ENCODE peak calls at places on chromosomes 13 and 19, in six cellular contexts. S is AG10803; G is Kasumi-1; O is AG09309; U is stimulated activated CD4-positive, alpha-beta T cell treated with anti-CD3 and anti-CD28 coated beads, Interleukin-2, amount 100 ng/mL, for 48 hours; L is amniotic epithelial cell. Y is an unnamed sample.

GRCh38 chr19:39335168-39335567 is 675 bp downstream of the GMFG start:
- DNase-seq in S (no peak), G (peak; percentile 50), O (no peak), U (no peak), L (no peak), Y (no peak)

GRCh38 chr13:46648166-46648607 is 95.2 kb downstream of the LRCH1 start:
- DNase-seq in S (peak; percentile 55), G (peak; percentile 20), O (no peak), U (no peak), L (peak; percentile 89), Y (peak; percentile 58)

GRCh38 chr19:1251233-1251502 is 2.8 kb downstream of the MIDN start:
- DNase-seq in S (peak; percentile 78), G (peak; percentile 84), O (no peak), U (peak; percentile 52), L (peak; percentile 74), Y (no peak)

GRCh38 chr13:63542704-63543215 is 2127.1 kb upstream of the PCDH20 start:
- DNase-seq in S (no peak), G (no peak), O (no peak), U (no peak), L (no peak), Y (no peak)

GRCh38 chr19:32909257-32909656 is 39.7 kb upstream of the SLC7A9 start:
- DNase-seq in S (no peak), G (no peak), O (no peak), U (no peak), L (peak; percentile 64), Y (no peak)

GRCh38 chr13:108176685-108177274 is 38.6 kb downstream of the LIG4 start:
- DNase-seq in S (no peak), G (peak; percentile 4), O (no peak), U (peak; percentile 45), L (peak; percentile 23), Y (peak; percentile 10)

GRCh38 chr13:75861786-75862185 is 225.7 kb downstream of the LMO7 start:
- DNase-seq in S (no peak), G (no peak), O (no peak), U (no peak), L (no peak), Y (no peak)

GRCh38 chr19:56221851-56222250 is 19.8 kb downstream of the ZSCAN5C start:
- DNase-seq in S (no peak), G (no peak), O (no peak), U (no peak), L (no peak), Y (no peak)

GRCh38 chr19:4378886-4379285 is 21.5 kb downstream of the SH3GL1 start:
- DNase-seq in S (no peak), G (no peak), O (no peak), U (no peak), L (no peak), Y (no peak)

GRCh38 chr19:364496-365287 is 20.1 kb upstream of the MIER2 start:
- DNase-seq in S (no peak), G (no peak), O (no peak), U (no peak), L (no peak), Y (no peak)

GRCh38 chr19:2034729-2035589 is 16.1 kb downstream of the MKNK2 start:
- DNase-seq in S (no peak), G (peak; percentile 5), O (no peak), U (peak; percentile 62), L (peak; percentile 40), Y (no peak)

GRCh38 chr19:4580961-4581380 is 21.5 kb upstream of the SEMA6B start:
- DNase-seq in S (no peak), G (no peak), O (no peak), U (no peak), L (no peak), Y (no peak)

GRCh38 chr13:112994084-112994780 is 25.2 kb downstream of the MCF2L start:
- DNase-seq in S (no peak), G (no peak), O (no peak), U (no peak), L (no peak), Y (no peak)

GRCh38 chr19:28307963-28308362 is 905.0 kb downstream of the UQCRFS1 start:
- DNase-seq in S (no peak), G (no peak), O (no peak), U (no peak), L (no peak), Y (no peak)

GRCh38 chr13:99974939-99975561 is 3.5 kb upstream of the ZIC5 start:
- DNase-seq in S (no peak), G (no peak), O (no peak), U (no peak), L (no peak), Y (no peak)

GRCh38 chr13:62375653-62376052 is 960.0 kb upstream of the PCDH20 start:
- DNase-seq in S (no peak), G (no peak), O (no peak), U (no peak), L (no peak), Y (no peak)

GRCh38 chr13:33014291-33014690 is 1.9 kb upstream of the KL start:
- DNase-seq in S (no peak), G (no peak), O (no peak), U (no peak), L (no peak), Y (peak; percentile 8)